ENCODE peak calls at places on chromosomes 13 and 19, in five cellular contexts. Q is breast epithelium, M is cardiac muscle cell, R is neural progenitor cell, P is astrocyte. V is an unnamed sample.

GRCh38 chr19:296476-297225 is 5.4 kb upstream of the PLPP2 start:
- DNase-seq in Q (no peak), M (no peak), R (no peak), P (no peak), V (no peak)

GRCh38 chr19:41321600-41322270 is 11.8 kb downstream of the CCDC97 start:
- DNase-seq in Q (no peak), M (peak; percentile 66), R (peak; percentile 80), P (peak; percentile 80), V (peak; percentile 55)

GRCh38 chr19:14107581-14108461 is 9.7 kb downstream of the PRKACA start:
- DNase-seq in Q (no peak), M (no peak), R (no peak), P (peak; percentile 46), V (no peak)

GRCh38 chr13:22926176-22927007 is 254.4 kb upstream of the SGCG start:
- DNase-seq in Q (peak; percentile 79), M (peak; percentile 2), R (peak; percentile 27), P (peak; percentile 12), V (no peak)

GRCh38 chr13:73578251-73578875 is 519.6 kb downstream of the KLF5 start:
- DNase-seq in Q (no peak), M (no peak), R (no peak), P (peak; percentile 6), V (no peak)

GRCh38 chr19:52494518-52494917 is 33.0 kb upstream of the ZNF808 start:
- DNase-seq in Q (no peak), M (no peak), R (no peak), P (no peak), V (no peak)

GRCh38 chr19:27776524-27776923 is 1436.4 kb downstream of the UQCRFS1 start:
- DNase-seq in Q (no peak), M (no peak), R (no peak), P (no peak), V (peak; percentile 82)

GRCh38 chr13:111289251-111289650 is 31.2 kb upstream of the TEX29 start:
- DNase-seq in Q (no peak), M (no peak), R (peak; percentile 32), P (no peak), V (no peak)

GRCh38 chr19:50537769-50538230 is 24.1 kb upstream of the ASPDH start:
- DNase-seq in Q (peak; percentile 67), M (peak; percentile 95), R (peak; percentile 94), P (peak; percentile 48), V (peak; percentile 93)

GRCh38 chr19:18460313-18460712 is 22.4 kb upstream of the ISYNA1 start:
- DNase-seq in Q (no peak), M (no peak), R (no peak), P (peak; percentile 68), V (no peak)

GRCh38 chr19:11659612-11660011 is 62.3 kb downstream of the ZNF627 start:
- DNase-seq in Q (no peak), M (no peak), R (no peak), P (no peak), V (no peak)
- TF ChIP-seq CTCF in Q (no peak), M (peak; percentile 24), R (peak; percentile 48), P (peak; percentile 8), V (peak; percentile 25)

DNA sequence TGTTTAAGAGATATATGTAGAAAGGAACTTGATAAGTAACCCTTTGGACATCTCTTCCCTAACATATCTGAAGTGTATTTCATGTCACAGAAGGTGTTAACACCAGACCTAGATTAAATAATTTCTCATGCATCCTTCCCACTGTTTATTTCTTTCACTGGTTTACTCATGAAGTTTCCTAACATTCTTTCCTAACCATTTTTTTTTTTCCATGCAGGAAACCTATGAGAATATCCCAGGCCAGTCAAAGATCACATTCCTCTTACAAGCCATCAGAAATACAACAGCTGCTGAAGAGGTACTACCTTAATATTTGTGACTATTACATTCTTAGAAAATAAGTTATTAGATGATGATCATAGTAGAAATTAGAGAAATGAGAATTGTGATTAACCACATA is 28.8 kb downstream of the IPO5 start:
- DNase-seq in Q (no peak), M (no peak), R (no peak), P (peak; percentile 54), V (no peak)
- H3K36me3 ChIP-seq in Q (no peaks in the 10 kb centered on the region), M (peaks cover 33% of the 10 kb centered on the region), R (peaks cover 43% of the 10 kb centered on the region), P (peaks cover 33% of the 10 kb centered on the region), V (peaks cover 66% of the 10 kb centered on the region)

GRCh38 chr19:7179917-7180306 is 110.4 kb downstream of the ZNF557 start:
- DNase-seq in Q (no peak), M (no peak), R (no peak), P (no peak), V (no peak)
- H3K27ac ChIP-seq in Q (peak overlapping the region; percentile 73), M (peak overlapping the region; percentile 25), R (no peak overlapping the region), P (no peak overlapping the region), V (peak overlapping the region; percentile 37)

DNA sequence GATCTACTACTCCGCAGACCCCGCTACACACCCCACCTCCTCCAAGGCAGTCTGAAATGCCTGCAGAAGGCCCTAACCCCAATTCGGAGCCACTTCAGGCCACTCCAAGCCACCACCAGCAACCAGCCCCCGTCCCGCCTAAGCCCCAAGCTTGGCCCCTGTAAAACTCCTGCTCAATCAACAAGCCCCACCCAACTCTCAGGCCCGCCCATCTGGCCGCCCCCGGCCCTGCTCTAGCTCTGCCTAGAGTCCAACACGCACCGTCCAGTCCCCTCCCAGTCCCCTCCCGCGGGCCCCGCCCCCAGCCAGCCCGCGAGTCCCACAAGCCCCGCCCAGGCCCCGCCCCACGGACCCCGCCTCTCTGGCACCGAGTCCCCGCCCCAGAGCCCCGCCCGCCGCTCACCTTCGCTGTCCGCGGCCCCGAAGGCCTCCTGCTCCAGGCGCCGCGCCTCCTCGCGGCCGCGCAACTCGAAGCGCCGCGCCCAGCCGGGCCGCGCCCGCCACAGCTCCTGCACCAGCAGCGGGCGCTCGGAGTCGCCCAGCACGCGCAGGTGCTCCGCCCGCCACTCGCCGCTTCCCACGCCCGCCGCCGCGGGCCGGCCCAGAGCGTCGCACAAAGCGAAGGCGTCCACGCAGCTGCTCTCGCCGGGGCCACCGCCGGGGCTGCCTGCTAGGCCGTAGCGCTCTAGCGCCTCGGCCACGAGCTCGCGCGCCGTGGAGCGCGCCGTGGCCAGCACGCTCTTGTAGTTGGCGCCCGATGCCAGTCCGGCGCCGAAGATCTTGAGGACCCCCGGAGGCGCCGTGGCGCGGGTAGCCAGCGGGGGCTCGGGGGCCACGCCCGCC is 1.6 kb downstream of the RASIP1 start:
- DNase-seq in Q (peak; percentile 96), M (peak; percentile 97), R (peak; percentile 98), P (peak; percentile 47), V (peak; percentile 98)
- TF ChIP-seq CTCF in Q (no peak), M (peak; percentile 17), R (peak; percentile 47), P (no peak), V (peak; percentile 28)

GRCh38 chr19:4441994-4442845 is 15.4 kb downstream of the UBXN6 start:
- DNase-seq in Q (no peak), M (no peak), R (no peak), P (no peak), V (no peak)
- H3K36me3 ChIP-seq in Q (peaks cover 15% of the 10 kb centered on the region), M (peaks cover 11% of the 10 kb centered on the region), R (no peaks in the 10 kb centered on the region), P (peaks cover 3% of the 10 kb centered on the region), V (peaks cover 94% of the 10 kb centered on the region)

DNA sequence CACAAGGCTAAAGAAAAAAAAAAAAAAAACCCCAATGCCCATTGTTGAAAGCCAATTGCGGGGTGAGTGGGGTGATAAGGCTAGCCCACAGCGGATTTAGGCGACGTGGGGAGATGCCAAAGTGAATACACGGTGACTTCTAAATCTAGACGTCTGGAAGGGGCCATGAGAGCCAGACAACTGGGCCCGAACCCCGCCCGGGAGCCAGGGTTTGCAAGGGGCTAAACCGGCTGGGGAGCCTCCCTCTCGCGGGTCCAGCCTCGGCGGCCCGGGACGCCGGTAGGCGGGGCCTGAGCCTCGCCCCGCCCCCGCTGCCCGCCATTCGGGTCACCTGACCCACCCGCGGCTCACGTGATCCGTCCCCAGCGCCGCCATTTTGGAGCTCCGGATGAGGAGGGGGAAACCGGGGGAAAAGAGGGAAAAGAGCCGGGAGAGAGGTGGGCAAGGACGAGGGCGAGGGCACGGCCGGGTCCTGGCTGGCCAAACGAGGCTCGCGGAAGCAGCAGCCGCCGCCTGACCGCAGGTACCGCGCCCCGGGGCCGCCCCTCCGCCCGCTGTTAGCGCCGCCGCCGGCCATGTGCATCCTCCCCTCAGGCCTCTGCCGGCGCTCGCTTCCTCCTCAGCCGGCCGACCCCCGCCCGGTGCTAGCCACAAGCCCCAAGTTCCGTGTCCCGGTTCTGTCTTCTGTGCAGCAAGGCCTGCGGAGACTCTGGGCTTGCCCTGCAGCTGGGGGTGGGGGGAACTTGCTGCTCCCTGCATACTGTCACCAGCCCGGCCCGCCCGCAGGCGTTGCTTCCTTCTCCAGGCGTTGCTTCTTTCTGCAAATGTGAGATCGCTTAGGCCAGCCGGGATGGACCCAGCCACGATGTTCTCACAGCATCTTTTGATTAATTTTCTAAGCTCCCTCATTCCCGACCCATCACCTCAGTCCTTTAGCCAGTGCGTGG is at the start of gene ZNF507:
- DNase-seq in Q (peak; percentile 83), M (peak; percentile 88), R (peak; percentile 93), P (peak; percentile 31), V (peak; percentile 81)
- H3K27ac ChIP-seq in Q (peak within 1 kb of the TSS; percentile 88), M (peak within 1 kb of the TSS; percentile 87), R (peak within 1 kb of the TSS; percentile 43), P (peak within 1 kb of the TSS; percentile 87), V (peak within 1 kb of the TSS; percentile 81)

GRCh38 chr13:42330991-42331390 is 59.0 kb downstream of the AKAP11 start:
- DNase-seq in Q (no peak), M (no peak), R (no peak), P (no peak), V (no peak)

GRCh38 chr13:42337808-42338600 is 66.1 kb downstream of the AKAP11 start:
- DNase-seq in Q (no peak), M (no peak), R (no peak), P (no peak), V (no peak)

GRCh38 chr13:42334329-42334706 is 62.4 kb downstream of the AKAP11 start:
- DNase-seq in Q (no peak), M (no peak), R (no peak), P (no peak), V (no peak)

GRCh38 chr13:42329239-42329638 is 57.3 kb downstream of the AKAP11 start:
- DNase-seq in Q (no peak), M (no peak), R (no peak), P (no peak), V (no peak)

GRCh38 chr13:42333613-42334328 is 61.8 kb downstream of the AKAP11 start:
- DNase-seq in Q (no peak), M (peak; percentile 49), R (peak; percentile 62), P (peak; percentile 10), V (no peak)
- TF ChIP-seq CTCF in Q (no peak), M (peak; percentile 68), R (peak; percentile 64), P (peak; percentile 56), V (peak; percentile 57)

GRCh38 chr19:3979674-3980352 is 5.5 kb downstream of the EEF2 start:
- DNase-seq in Q (no peak), M (no peak), R (no peak), P (no peak), V (no peak)
- H3K36me3 ChIP-seq in Q (peaks cover 45% of the 10 kb centered on the region), M (peaks cover 84% of the 10 kb centered on the region), R (peaks cover 13% of the 10 kb centered on the region), P (peaks cover 82% of the 10 kb centered on the region), V (peaks cover 96% of the 10 kb centered on the region)

GRCh38 chr19:8421484-8422461 is 8.7 kb downstream of the MARCHF2 start:
- DNase-seq in Q (peak; percentile 67), M (no peak), R (no peak), P (no peak), V (no peak)

GRCh38 chr19:8426283-8426682 is 13.2 kb downstream of the MARCHF2 start:
- DNase-seq in Q (no peak), M (no peak), R (no peak), P (no peak), V (no peak)

GRCh38 chr19:8429044-8429443 is 15.7 kb upstream of the HNRNPM start:
- DNase-seq in Q (no peak), M (no peak), R (no peak), P (no peak), V (no peak)

DNA sequence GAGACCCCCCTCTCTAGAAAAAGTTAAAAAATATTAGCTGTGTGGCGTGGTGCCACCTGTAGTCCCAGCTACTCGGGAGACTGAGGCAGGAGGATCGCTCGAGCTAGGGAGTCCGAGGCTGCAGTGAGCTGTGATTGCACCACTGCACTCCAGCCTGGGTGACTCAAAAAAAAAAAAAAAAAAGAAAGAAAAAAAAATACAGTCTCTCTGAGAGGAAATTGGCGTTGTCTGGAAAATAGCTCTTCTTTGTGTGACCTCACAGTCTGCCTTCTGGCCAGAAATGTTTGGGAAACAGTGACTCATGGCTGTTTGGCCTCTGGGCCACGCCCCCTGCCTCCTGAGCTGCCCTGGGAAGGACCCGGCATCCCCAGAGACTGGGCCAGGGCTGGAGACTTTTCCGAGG is 10.7 kb downstream of the MARCHF2 start:
- DNase-seq in Q (peak; percentile 91), M (no peak), R (no peak), P (peak; percentile 95), V (no peak)
- H3K27ac ChIP-seq in Q (peak overlapping the region; percentile 95), M (no peak overlapping the region), R (no peak overlapping the region), P (no peak overlapping the region), V (no peak overlapping the region)

V was measured in WERI-Rb-1.